ENCODE peak calls at places on chromosomes 3 and 15, in six cellular contexts. R, Z, N, W, X and A are unnamed samples.
A peak's percentile ranks its signal among the peaks of the same experiment; 100 is the strongest.

GRCh38 chr15:45181491-45182285 is 6.1 kb downstream of the SHF start:
- DNase-seq in R (no peak), Z (no peak), N (no peak), W (no peak), X (no peak), A (no peak)

GRCh38 chr3:156489462-156489911 is 65.4 kb downstream of the SSR3 start:
- DNase-seq in R (peak; percentile 53), Z (no peak), N (no peak), W (no peak), X (no peak), A (no peak)

GRCh38 chr3:54197509-54197908 is 75.2 kb downstream of the CACNA2D3 start:
- DNase-seq in R (no peak), Z (no peak), N (no peak), W (no peak), X (no peak), A (no peak)

GRCh38 chr3:29537889-29538609 is 257.2 kb downstream of the RBMS3 start:
- DNase-seq in R (no peak), Z (no peak), N (no peak), W (no peak), X (no peak), A (no peak)

GRCh38 chr3:150038830-150039229 is 68.1 kb upstream of the PFN2 start:
- DNase-seq in R (no peak), Z (no peak), N (no peak), W (no peak), X (no peak), A (no peak)

GRCh38 chr15:69027976-69028518 is 13.6 kb downstream of the NOX5 start:
- DNase-seq in R (no peak), Z (no peak), N (no peak), W (no peak), X (no peak), A (no peak)

GRCh38 chr15:84789762-84790161 is 27.4 kb upstream of the ALPK3 start:
- DNase-seq in R (no peak), Z (no peak), N (no peak), W (no peak), X (no peak), A (no peak)

GRCh38 chr15:60120100-60120499 is 116.0 kb downstream of the FOXB1 start:
- DNase-seq in R (no peak), Z (no peak), N (no peak), W (no peak), X (no peak), A (no peak)

GRCh38 chr15:29666241-29666640 is 156.0 kb downstream of the TJP1 start:
- DNase-seq in R (no peak), Z (no peak), N (no peak), W (no peak), X (no peak), A (no peak)

GRCh38 chr15:62989366-62990055 is 53.0 kb upstream of the TPM1 start:
- DNase-seq in R (no peak), Z (no peak), N (no peak), W (no peak), X (no peak), A (no peak)

GRCh38 chr3:13612829-13613228 is 63.9 kb downstream of the FBLN2 start:
- DNase-seq in R (no peak), Z (no peak), N (no peak), W (no peak), X (no peak), A (no peak)

GRCh38 chr15:25171111-25171811 is 216.5 kb downstream of the SNRPN start:
- DNase-seq in R (no peak), Z (no peak), N (no peak), W (no peak), X (no peak), A (no peak)

GRCh38 chr3:16132926-16133325 is 41.6 kb upstream of the GALNT15 start:
- DNase-seq in R (no peak), Z (no peak), N (no peak), W (no peak), X (no peak), A (no peak)

GRCh38 chr3:97835761-97836160 is 13.9 kb downstream of the CRYBG3 start:
- DNase-seq in R (no peak), Z (no peak), N (no peak), W (no peak), X (no peak), A (no peak)

GRCh38 chr3:187196573-187197094 is 652 bp upstream of the RTP1 start:
- DNase-seq in R (no peak), Z (no peak), N (no peak), W (no peak), X (no peak), A (no peak)

GRCh38 chr15:98799461-98799971 is 151.2 kb downstream of the IGF1R start:
- DNase-seq in R (no peak), Z (peak; percentile 31), N (peak; percentile 34), W (no peak), X (no peak), A (no peak)

GRCh38 chr3:112633757-112634156 is 7.2 kb downstream of the CCDC80 start:
- DNase-seq in R (no peak), Z (no peak), N (no peak), W (no peak), X (no peak), A (no peak)

GRCh38 chr3:20648294-20648693 is 462.3 kb upstream of the SGO1 start:
- DNase-seq in R (peak; percentile 82), Z (no peak), N (peak; percentile 6), W (no peak), X (no peak), A (no peak)

GRCh38 chr15:38691951-38692788 is 127.6 kb upstream of the RASGRP1 start:
- DNase-seq in R (no peak), Z (no peak), N (no peak), W (no peak), X (no peak), A (no peak)

GRCh38 chr3:29416514-29416913 is 135.6 kb downstream of the RBMS3 start:
- DNase-seq in R (no peak), Z (no peak), N (no peak), W (no peak), X (no peak), A (no peak)

GRCh38 chr15:62722237-62722636 is 320.3 kb upstream of the TPM1 start:
- DNase-seq in R (no peak), Z (no peak), N (no peak), W (no peak), X (no peak), A (no peak)

GRCh38 chr3:184604039-184604955 is 42.7 kb downstream of the EPHB3 start:
- DNase-seq in R (no peak), Z (no peak), N (no peak), W (no peak), X (no peak), A (no peak)